ENCODE peak calls at places on chromosomes 5 and 9, in five cellular contexts. C is HEK293T, L is PC-9, V is iPS-NIHi11, S is HuH-7. O is an unnamed sample.

GRCh38 chr9:15576350-15577050 is 23.7 kb downstream of the CCDC171 start:
- DNase-seq in L (no peak), V (no peak), S (no peak), C (no peak), O (no peak)

GRCh38 chr5:142428773-142429473 is 104.1 kb upstream of the SPRY4 start:
- DNase-seq in C (no peak), L (no peak), V (no peak), S (no peak), O (no peak)

GRCh38 chr5:102262688-102263087 is 33.4 kb downstream of the SLCO4C1 start:
- DNase-seq in L (no peak), C (no peak), V (no peak), S (no peak), O (no peak)

GRCh38 chr5:80967500-80968181 is 7.5 kb downstream of the RASGRF2 start:
- DNase-seq in V (no peak), C (no peak), L (peak; percentile 29), S (no peak), O (no peak)

GRCh38 chr5:180366303-180366702 is 13.2 kb upstream of the GFPT2 start:
- DNase-seq in S (no peak), L (no peak), V (no peak), C (no peak), O (no peak)

GRCh38 chr9:90219548-90220118 is 423.0 kb downstream of the DIRAS2 start:
- DNase-seq in L (peak; percentile 8), C (peak; percentile 35), V (peak; percentile 65), S (peak; percentile 6), O (no peak)

GRCh38 chr5:4230905-4231561 is 635.4 kb downstream of the IRX1 start:
- DNase-seq in L (no peak), S (no peak), C (no peak), V (no peak), O (no peak)

GRCh38 chr5:6490693-6491092 is 42.0 kb downstream of the UBE2QL1 start:
- DNase-seq in C (no peak), V (no peak), L (no peak), S (no peak), O (no peak)

GRCh38 chr5:98206566-98206965 is 566.9 kb upstream of the RGMB start:
- DNase-seq in C (no peak), L (no peak), V (no peak), S (no peak), O (no peak)

GRCh38 chr9:83620841-83621636 is 1.9 kb upstream of the IDNK start:
- DNase-seq in S (peak; percentile 62), V (peak; percentile 63), L (peak; percentile 33), C (peak; percentile 56), O (no peak)

GRCh38 chr5:34490501-34491250 is 165.5 kb upstream of the RAI14 start:
- DNase-seq in S (peak; percentile 89), V (peak; percentile 82), C (peak; percentile 54), L (no peak), O (no peak)

GRCh38 chr9:114372971-114373591 is 14.7 kb downstream of the AKNA start:
- DNase-seq in S (no peak), L (no peak), C (no peak), V (no peak), O (peak; percentile 91)

GRCh38 chr5:147051193-147051592 is 172.6 kb upstream of the PPP2R2B start:
- DNase-seq in S (no peak), C (no peak), L (no peak), V (no peak), O (no peak)

GRCh38 chr9:130311774-130312140 is 46.2 kb downstream of the HMCN2 start:
- DNase-seq in C (no peak), S (no peak), V (no peak), L (no peak), O (no peak)

O was measured in SIG-M5.